ENCODE peak calls at places on chromosomes 7 and 10, in seven cellular contexts. M, W, L, G, A, K and I are unnamed samples. For H3K4me1, the result is how much of the 10 kb centered on the place peaks cover.

GRCh38 chr10:28180654-28181053 is 122.2 kb downstream of the MPP7 start:
- DNase-seq in M (peak), W (no peak), L (no peak), G (no peak), A (no peak), K (peak), I (no peak)

GRCh38 chr7:39069046-39069445 is 91.3 kb downstream of the POU6F2 start:
- DNase-seq in M (no peak), W (no peak), L (no peak), G (no peak), A (no peak), K (no peak), I (peak)

GRCh38 chr7:121163699-121164098 is 165.1 kb upstream of the WNT16 start:
- DNase-seq in M (no peak), W (no peak), L (no peak), G (no peak), A (no peak), K (no peak), I (no peak)

GRCh38 chr7:132738254-132738653 is 162.0 kb upstream of the PLXNA4 start:
- DNase-seq in M (peak), W (no peak), L (no peak), G (no peak), A (no peak), K (no peak), I (no peak)

GRCh38 chr7:47619806-47620205 is 37.9 kb upstream of the TNS3 start:
- DNase-seq in M (no peak), W (no peak), L (no peak), G (no peak), A (no peak), K (no peak), I (no peak)

GRCh38 chr10:77501152-77501845 is 136.3 kb downstream of the KCNMA1 start:
- DNase-seq in M (peak), W (no peak), L (peak), G (no peak), A (no peak), K (no peak), I (no peak)

GRCh38 chr7:117011419-117012260 is 58.3 kb downstream of the ST7 start:
- DNase-seq in M (no peak), W (no peak), L (peak), G (peak), A (no peak), K (no peak), I (no peak)

GRCh38 chr7:2518737-2519118 is 846 bp upstream of the LFNG start:
- DNase-seq in M (no peak), W (no peak), L (no peak), G (no peak), A (no peak), K (no peak), I (no peak)

GRCh38 chr10:112653851-112654250 is 206.8 kb downstream of the VTI1A start:
- DNase-seq in M (no peak), W (no peak), L (no peak), G (no peak), A (no peak), K (no peak), I (no peak)

GRCh38 chr7:125059861-125060456 is 130.3 kb upstream of the POT1 start:
- DNase-seq in M (no peak), W (no peak), L (no peak), G (no peak), A (peak), K (no peak), I (no peak)

GRCh38 chr10:535051-535450 is 154.4 kb downstream of the DIP2C start:
- DNase-seq in M (no peak), W (no peak), L (no peak), G (no peak), A (no peak), K (no peak), I (no peak)

GRCh38 chr7:11748884-11749283 is 83.1 kb downstream of the THSD7A start:
- DNase-seq in M (peak), W (no peak), L (peak), G (no peak), A (no peak), K (no peak), I (no peak)
- H3K4me1 ChIP-seq in M (under half), W (under half), L (under half), G (under half), A (under half), K (under half), I (under half)

DNA sequence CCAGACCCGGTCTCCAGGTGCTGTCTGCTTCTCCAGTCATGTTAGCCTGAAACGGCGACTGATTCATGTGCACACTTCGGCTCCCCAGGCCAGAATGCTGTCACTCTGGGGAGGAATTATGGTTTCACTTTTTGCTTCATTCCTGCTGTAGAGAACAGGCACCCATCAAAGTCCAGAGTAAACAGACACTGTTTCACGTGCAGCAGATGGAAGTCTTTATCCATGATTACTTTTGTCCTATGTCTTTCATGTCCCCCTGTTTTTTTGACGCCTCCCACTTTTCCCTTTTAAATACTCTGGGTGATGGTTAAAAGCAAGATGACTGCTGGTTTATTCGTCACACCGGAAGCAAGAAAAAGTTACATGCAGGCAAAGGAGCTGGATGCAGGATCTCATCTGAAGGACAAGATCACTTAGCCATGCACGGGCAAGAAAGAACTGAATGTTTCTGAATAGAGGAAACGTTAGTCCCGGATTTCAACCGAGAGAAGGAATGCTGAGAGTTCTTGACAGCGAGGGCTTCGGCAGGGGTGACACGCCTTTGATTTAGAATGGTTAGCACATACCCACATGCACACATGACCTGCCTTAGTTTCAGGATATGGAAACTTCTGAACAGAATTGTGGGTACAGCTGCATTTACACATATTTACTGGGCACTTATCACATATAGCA is 250.0 kb upstream of the KLF6 start:
- DNase-seq in M (no peak), W (no peak), L (no peak), G (no peak), A (no peak), K (no peak), I (no peak)
- TF ChIP-seq YY1 in M (no peak), W (no peak), L (no peak), G (no peak), A (no peak), K (no peak), I (no peak)

DNA sequence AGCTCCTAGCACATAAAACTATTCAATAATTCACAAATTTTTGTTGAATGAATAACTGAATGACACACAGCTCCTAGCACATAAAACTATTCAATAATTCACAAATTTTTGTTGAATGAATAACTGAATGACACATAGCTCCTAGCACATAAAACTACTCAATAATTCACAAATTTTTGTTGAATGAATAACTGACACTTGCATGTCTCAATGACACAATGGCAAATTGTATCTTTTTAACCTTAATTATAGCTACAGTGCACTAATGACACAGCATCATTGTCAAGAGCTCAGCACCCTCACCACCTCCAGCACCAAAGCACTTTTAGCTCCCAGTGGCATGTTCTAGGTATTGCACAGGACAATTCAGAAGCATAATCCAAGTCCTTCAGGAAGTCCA is 131.6 kb downstream of the PDE1C start:
- DNase-seq in M (no peak), W (no peak), L (no peak), G (no peak), A (no peak), K (no peak), I (no peak)
- H3K4me1 ChIP-seq in M (under half), W (under half), L (under half), G (under half), A (under half), K (under half), I (under half)

DNA sequence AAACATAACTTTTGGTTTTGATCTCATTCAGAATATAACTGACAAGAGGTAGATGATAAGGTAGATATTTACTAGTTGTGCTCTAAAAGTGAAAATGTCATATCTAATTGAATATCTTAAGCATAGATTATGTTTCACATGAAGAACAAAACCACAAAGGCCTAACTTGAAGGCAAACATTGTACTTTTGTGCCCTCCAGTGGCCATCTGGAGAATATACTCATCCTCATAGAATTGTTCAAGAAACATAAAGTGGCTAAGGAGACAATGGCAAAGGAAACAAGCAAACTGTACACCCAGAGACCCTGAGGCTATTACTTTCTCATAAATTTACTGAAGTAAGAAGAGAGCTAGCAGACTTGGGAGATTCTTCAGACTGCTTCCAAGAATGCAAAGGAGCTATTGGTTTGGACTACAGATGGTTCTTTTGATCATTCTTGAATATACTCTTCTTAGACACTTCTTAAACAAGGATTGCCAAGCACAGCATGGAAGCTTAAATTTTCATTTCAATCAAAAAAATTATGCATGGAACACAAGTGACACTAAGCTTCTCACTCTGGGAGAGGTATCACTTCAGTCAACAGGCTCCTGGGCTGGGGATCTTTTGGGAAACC is 98.2 kb upstream of the DKK1 start:
- DNase-seq in M (peak), W (no peak), L (peak), G (peak), A (peak), K (peak), I (peak)
- TF ChIP-seq YY1 in M (no peak), W (no peak), L (no peak), G (no peak), A (no peak), K (no peak), I (no peak)

GRCh38 chr10:86508217-86508616 is 13.4 kb downstream of the WAPL start:
- DNase-seq in M (no peak), W (no peak), L (no peak), G (no peak), A (no peak), K (no peak), I (no peak)

GRCh38 chr10:86512137-86512536 is 9.5 kb downstream of the WAPL start:
- DNase-seq in M (no peak), W (no peak), L (no peak), G (no peak), A (no peak), K (no peak), I (no peak)

GRCh38 chr10:86506499-86506898 is 15.1 kb downstream of the WAPL start:
- DNase-seq in M (no peak), W (no peak), L (no peak), G (no peak), A (no peak), K (no peak), I (no peak)

GRCh38 chr10:86509145-86509544 is 12.4 kb downstream of the WAPL start:
- DNase-seq in M (no peak), W (no peak), L (no peak), G (no peak), A (no peak), K (no peak), I (no peak)

DNA sequence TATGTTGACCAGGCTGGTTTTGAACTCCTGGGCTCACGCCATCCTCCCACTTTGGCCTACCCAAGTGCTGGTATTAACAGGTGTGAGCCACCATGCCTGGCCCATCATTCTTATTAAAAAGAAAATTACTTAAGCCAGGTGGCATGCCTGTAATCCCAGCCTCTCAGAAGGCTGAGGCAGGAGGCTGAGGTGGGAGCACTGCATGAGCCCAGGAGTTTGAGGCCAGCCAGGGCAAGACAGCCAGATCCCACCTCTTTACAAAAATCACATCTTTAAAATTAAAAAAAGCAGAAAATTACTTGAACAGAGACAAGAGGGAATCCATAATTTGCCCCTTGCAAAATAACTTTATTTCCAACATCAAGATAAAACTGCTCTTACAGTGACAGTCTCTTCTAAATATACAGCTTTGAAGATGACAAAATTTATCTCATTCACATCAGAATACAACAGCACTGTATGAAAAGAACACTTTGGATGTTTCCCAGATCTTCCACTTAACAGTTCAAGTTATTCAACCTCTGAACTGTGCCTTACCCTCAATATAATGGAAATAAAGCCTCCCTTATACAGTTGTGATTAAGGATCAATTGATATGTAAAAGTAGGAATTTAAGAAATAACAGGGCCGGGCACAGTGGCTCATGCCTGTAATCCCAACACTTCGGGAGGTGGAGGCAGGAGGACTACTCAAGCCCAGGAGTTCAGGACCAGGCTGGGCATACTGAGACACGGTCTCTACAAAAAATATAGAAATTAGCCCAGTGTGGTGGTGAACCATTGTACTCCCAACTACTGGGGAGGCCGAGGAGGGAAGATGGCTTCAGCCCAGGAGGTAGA is 10.3 kb downstream of the WAPL start:
- DNase-seq in M (no peak), W (no peak), L (no peak), G (no peak), A (no peak), K (no peak), I (no peak)
- H3K4me1 ChIP-seq in M (under half), W (under half), L (under half), G (under half), A (under half), K (under half), I (under half)

GRCh38 chr10:71807557-71808510 is 34.5 kb upstream of the VSIR start:
- DNase-seq in M (no peak), W (no peak), L (no peak), G (no peak), A (no peak), K (no peak), I (no peak)

GRCh38 chr10:71811351-71811750 is 38.0 kb upstream of the VSIR start:
- DNase-seq in M (no peak), W (no peak), L (no peak), G (no peak), A (no peak), K (no peak), I (no peak)

GRCh38 chr10:71809628-71810027 is 36.3 kb upstream of the VSIR start:
- DNase-seq in M (no peak), W (no peak), L (no peak), G (no peak), A (no peak), K (no peak), I (no peak)

GRCh38 chr10:71812016-71812912 is 38.8 kb downstream of the PSAP start:
- DNase-seq in M (peak), W (peak), L (peak), G (no peak), A (peak), K (peak), I (no peak)

DNA sequence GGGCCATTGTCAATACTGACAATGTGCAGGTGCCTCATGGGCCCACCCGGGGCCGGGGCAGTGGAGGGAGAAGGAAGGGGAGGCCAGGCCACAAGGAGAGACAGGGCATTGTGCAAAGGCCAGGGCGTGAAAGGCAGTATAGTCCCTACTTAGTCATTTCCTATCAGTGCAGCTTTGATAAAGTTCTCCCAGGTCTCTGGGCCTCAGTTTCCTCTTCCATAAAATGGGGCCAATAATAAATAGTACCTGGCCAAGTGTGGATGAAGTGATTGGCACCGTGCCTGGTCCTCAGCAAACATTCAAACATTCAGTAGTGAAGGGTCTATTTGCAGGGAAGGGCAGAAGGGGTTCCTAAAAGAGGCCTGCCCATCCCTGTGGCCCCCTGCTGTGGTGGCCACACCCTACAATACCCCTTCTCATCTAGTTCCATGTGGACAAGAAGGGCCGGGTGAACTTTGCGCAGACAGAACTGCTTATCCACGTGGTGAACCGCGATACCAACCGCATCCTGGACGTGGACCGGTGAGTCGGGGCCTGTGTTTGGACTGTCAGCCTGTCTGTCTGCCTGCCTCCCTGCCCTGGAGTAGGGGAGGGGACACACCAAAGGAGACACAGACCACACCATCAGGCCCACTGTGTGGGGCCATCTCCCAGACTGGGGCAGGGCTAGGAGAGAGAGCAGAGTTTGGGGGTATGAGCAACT is 36.9 kb upstream of the VSIR start:
- DNase-seq in M (no peak), W (no peak), L (no peak), G (no peak), A (no peak), K (no peak), I (no peak)
- TF ChIP-seq YY1 in M (no peak), W (no peak), L (no peak), G (no peak), A (no peak), K (no peak), I (no peak)

GRCh38 chr7:158811461-158811860 is 17.8 kb downstream of the ESYT2 start:
- DNase-seq in M (no peak), W (no peak), L (peak), G (no peak), A (no peak), K (no peak), I (no peak)

GRCh38 chr7:158811894-158812293 is 17.4 kb downstream of the ESYT2 start:
- DNase-seq in M (no peak), W (peak), L (no peak), G (no peak), A (no peak), K (no peak), I (no peak)

GRCh38 chr7:158810846-158811245 is 18.5 kb downstream of the ESYT2 start:
- DNase-seq in M (no peak), W (no peak), L (no peak), G (no peak), A (no peak), K (no peak), I (no peak)

GRCh38 chr7:158814637-158815036 is 14.7 kb downstream of the ESYT2 start:
- DNase-seq in M (no peak), W (no peak), L (no peak), G (no peak), A (no peak), K (no peak), I (no peak)

DNA sequence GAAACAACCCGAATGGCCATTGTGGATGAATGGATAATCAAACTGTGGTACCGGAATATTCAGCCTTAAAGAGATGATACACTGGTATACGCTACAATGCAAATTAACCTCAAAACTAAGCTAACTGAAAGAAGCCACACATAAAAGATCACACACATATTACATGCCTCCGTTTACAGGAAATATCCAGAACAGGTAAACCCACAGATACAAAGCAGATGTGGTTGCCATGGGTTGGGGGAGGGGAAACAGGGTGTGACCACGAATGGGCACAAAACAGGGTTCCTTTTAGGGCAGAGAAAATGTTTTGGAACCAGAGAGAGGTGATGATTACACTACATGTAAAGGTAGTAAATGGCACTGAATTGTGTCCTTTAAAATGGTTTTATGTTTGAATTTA is 16.6 kb downstream of the ESYT2 start:
- DNase-seq in M (no peak), W (no peak), L (no peak), G (no peak), A (no peak), K (no peak), I (no peak)
- H3K4me1 ChIP-seq in M (under half), W (under half), L (under half), G (under half), A (under half), K (under half), I (under half)

GRCh38 chr7:13874783-13875182 is 114.7 kb downstream of the ETV1 start:
- DNase-seq in M (no peak), W (no peak), L (no peak), G (no peak), A (no peak), K (no peak), I (no peak)
- TF ChIP-seq YY1 in M (no peak), W (no peak), L (no peak), G (no peak), A (no peak), K (no peak), I (no peak)

GRCh38 chr7:81816312-81816711 is 46.5 kb upstream of the HGF start:
- DNase-seq in M (no peak), W (no peak), L (no peak), G (no peak), A (peak), K (no peak), I (no peak)

GRCh38 chr7:81812514-81813472 is 42.9 kb upstream of the HGF start:
- DNase-seq in M (peak), W (no peak), L (no peak), G (no peak), A (no peak), K (no peak), I (no peak)

GRCh38 chr7:81810448-81811155 is 40.8 kb upstream of the HGF start:
- DNase-seq in M (no peak), W (no peak), L (no peak), G (no peak), A (no peak), K (no peak), I (no peak)
- H3K4me1 ChIP-seq in M (under half), W (under half), L (under half), G (under half), A (under half), K (under half), I (under half)